ENCODE peak calls at places on chromosomes 4 and X, in eight cellular contexts. Z is lower lobe of right lung; K is heart right ventricle; U is CD4-positive, alpha-beta memory T cell; X is right cardiac atrium; J is cardiac muscle cell; D is uterus; F is ascending aorta. H is an unnamed sample.

GRCh38 chr4:122914938-122915337 is 7.5 kb downstream of the NUDT6 start:
- DNase-seq in U (no peak), Z (no peak), D (no peak), F (no peak), J (peak; percentile 47), K (no peak), X (no peak), H (no peak)

GRCh38 chr4:123876640-123877039 is 480.0 kb downstream of the SPRY1 start:
- DNase-seq in J (no peak), K (no peak), X (no peak), F (no peak), U (no peak), Z (no peak), D (no peak), H (no peak)

GRCh38 chrX:20796450-20796849 is 529.7 kb upstream of the RPS6KA3 start:
- DNase-seq in U (no peak), Z (no peak), D (no peak), K (no peak), F (no peak), X (no peak), J (no peak), H (no peak)

GRCh38 chrX:71618303-71618721 is at the start of gene CXCR3:
- DNase-seq in Z (peak; percentile 54), F (no peak), U (peak; percentile 56), X (peak; percentile 63), K (peak; percentile 23), D (no peak), J (peak; percentile 39), H (no peak)

GRCh38 chrX:119698835-119699234 is 5.9 kb upstream of the SEPTIN6 start:
- DNase-seq in D (no peak), J (peak; percentile 79), X (no peak), K (no peak), U (no peak), Z (no peak), F (no peak), H (no peak)

GRCh38 chrX:138917781-138918180 is 206.3 kb upstream of the FGF13 start:
- DNase-seq in K (no peak), X (no peak), U (no peak), J (peak; percentile 16), F (no peak), Z (no peak), D (no peak), H (no peak)

GRCh38 chr4:41160856-41161255 is 53.5 kb downstream of the APBB2 start:
- DNase-seq in J (no peak), F (no peak), D (no peak), K (no peak), X (no peak), Z (no peak), U (no peak), H (no peak)

GRCh38 chr4:140065393-140065792 is 88.6 kb downstream of the MAML3 start:
- DNase-seq in J (no peak), U (no peak), Z (no peak), K (no peak), F (no peak), X (no peak), D (peak; percentile 34), H (no peak)

GRCh38 chrX:105221374-105221773 is 880 bp upstream of the TEX13A start:
- DNase-seq in D (no peak), K (no peak), Z (no peak), J (no peak), X (no peak), U (no peak), F (no peak), H (no peak)

GRCh38 chr4:3462790-3463415 is at the start of gene DOK7:
- DNase-seq in X (peak; percentile 85), U (no peak), F (no peak), K (peak; percentile 59), D (no peak), Z (no peak), J (no peak), H (no peak)

GRCh38 chrX:12899506-12899905 is 6.9 kb upstream of the TLR8 start:
- DNase-seq in U (no peak), D (no peak), J (no peak), X (no peak), Z (no peak), K (no peak), F (no peak), H (no peak)

GRCh38 chr4:169968999-169969398 is 57.2 kb downstream of the MFAP3L start:
- DNase-seq in Z (no peak), F (no peak), K (no peak), X (no peak), J (no peak), D (no peak), U (no peak), H (peak; percentile 9)

GRCh38 chrX:131199086-131199485 is 90.0 kb downstream of the IGSF1 start:
- DNase-seq in U (no peak), F (no peak), J (no peak), K (no peak), D (no peak), X (no peak), Z (no peak), H (no peak)

GRCh38 chr4:126182801-126183200 is 868.0 kb downstream of the FAT4 start:
- DNase-seq in D (no peak), J (no peak), U (no peak), K (no peak), X (no peak), Z (no peak), F (no peak), H (no peak)

GRCh38 chr4:188841523-188841922 is 702.3 kb downstream of the TRIML1 start:
- DNase-seq in Z (no peak), F (no peak), J (no peak), D (no peak), K (no peak), U (no peak), X (no peak), H (no peak)

DNA sequence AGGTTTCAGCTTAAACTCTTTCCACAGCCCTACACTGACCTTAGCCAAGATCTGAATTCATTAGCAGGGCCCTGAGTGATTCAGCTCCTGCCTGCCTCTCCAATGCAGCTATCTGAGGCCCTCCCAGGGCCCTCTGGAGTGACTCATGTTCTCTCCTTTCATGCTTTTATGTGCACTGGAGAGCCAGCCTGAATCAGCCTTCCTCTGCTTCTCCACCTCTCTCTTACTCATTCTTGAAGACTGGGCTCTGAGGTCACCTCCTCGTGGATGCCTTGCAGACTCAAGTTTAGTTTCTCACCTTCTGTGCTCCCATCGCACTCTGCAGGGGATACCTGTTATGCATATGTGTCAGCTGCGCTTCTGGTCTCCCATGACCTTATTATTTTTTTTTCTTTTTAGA is 3.1 kb upstream of the OCIAD2 start:
- DNase-seq in D (peak; percentile 78), F (peak; percentile 41), Z (no peak), K (no peak), X (no peak), U (no peak), J (peak; percentile 94), H (peak; percentile 20)
- H3K4me1 ChIP-seq in D (no peaks in the 10 kb centered on the region), F (no peaks in the 10 kb centered on the region), Z (peaks cover 19% of the 10 kb centered on the region), K (peaks cover 5% of the 10 kb centered on the region), X (no peaks in the 10 kb centered on the region), U (peaks cover 21% of the 10 kb centered on the region), J (no peaks in the 10 kb centered on the region), H (no peaks in the 10 kb centered on the region)

GRCh38 chr4:6961496-6962210 is 52.0 kb downstream of the TBC1D14 start:
- DNase-seq in J (no peak), K (no peak), D (no peak), Z (no peak), U (no peak), F (no peak), X (no peak), H (no peak)
- H3K4me1 ChIP-seq in J (no peaks in the 10 kb centered on the region), K (no peaks in the 10 kb centered on the region), D (no peaks in the 10 kb centered on the region), Z (peaks cover 26% of the 10 kb centered on the region), U (peaks cover 48% of the 10 kb centered on the region), F (no peaks in the 10 kb centered on the region), X (no peaks in the 10 kb centered on the region), H (no peaks in the 10 kb centered on the region)

GRCh38 chr4:87966095-87966496 is 9.4 kb upstream of the SPP1 start:
- DNase-seq in D (no peak), K (no peak), F (no peak), Z (no peak), U (no peak), J (no peak), X (no peak), H (no peak)
- H3K4me1 ChIP-seq in D (no peaks in the 10 kb centered on the region), K (no peaks in the 10 kb centered on the region), F (no peaks in the 10 kb centered on the region), Z (no peaks in the 10 kb centered on the region), U (no peaks in the 10 kb centered on the region), J (no peaks in the 10 kb centered on the region), X (no peaks in the 10 kb centered on the region), H (no peaks in the 10 kb centered on the region)

DNA sequence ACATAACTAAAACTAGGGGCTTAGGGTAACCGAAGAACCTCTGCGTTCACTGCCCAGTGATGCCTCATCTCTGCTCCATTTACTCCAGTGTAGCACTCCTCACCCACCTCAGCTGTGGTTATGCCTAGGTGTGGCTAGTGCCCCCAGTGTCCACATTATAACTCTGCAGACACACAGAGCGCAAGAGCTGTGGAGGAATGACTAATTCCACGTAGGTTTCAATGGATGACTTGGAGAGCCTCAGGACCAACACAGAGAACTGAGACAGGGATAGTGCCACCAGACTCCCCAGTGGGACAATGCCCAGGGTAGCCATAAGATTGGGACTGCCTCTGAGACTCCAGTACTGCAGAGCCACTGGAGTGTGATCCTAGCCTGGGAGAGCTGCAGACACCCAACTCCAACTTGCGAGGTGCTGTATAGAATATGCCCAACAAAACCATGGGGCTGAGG is 542.4 kb upstream of the DIPK2B start:
- DNase-seq in Z (no peak), X (no peak), J (no peak), U (no peak), F (no peak), D (no peak), K (no peak), H (no peak)
- H3K4me1 ChIP-seq in Z (peaks cover 3% of the 10 kb centered on the region), X (no peaks in the 10 kb centered on the region), J (no peaks in the 10 kb centered on the region), U (peaks cover 6% of the 10 kb centered on the region), F (no peaks in the 10 kb centered on the region), D (no peaks in the 10 kb centered on the region), K (peaks cover 2% of the 10 kb centered on the region), H (no peaks in the 10 kb centered on the region)

DNA sequence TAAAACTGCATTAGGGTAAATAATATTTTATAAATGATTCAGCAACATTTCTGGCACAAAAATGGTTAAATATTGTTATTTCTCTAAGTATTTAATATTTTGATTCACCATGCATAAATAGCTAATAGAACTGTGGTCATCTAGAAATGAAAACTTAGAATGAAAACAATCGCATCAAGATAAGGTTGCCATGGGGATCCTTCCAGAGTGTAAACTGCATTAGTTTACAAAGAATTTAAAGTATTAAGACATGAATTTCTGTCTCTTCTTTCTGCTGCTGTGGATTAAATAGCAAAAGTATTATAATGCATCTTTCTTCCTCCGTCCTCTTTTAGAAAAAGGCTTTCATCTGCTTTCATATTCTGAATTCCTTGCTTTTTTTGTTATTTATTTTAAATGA is 1064.6 kb upstream of the SLIT2 start:
- DNase-seq in F (no peak), K (no peak), X (no peak), D (no peak), J (peak; percentile 43), U (no peak), Z (no peak), H (no peak)
- H3K4me1 ChIP-seq in F (no peaks in the 10 kb centered on the region), K (no peaks in the 10 kb centered on the region), X (no peaks in the 10 kb centered on the region), D (no peaks in the 10 kb centered on the region), J (peaks cover 11% of the 10 kb centered on the region), U (no peaks in the 10 kb centered on the region), Z (no peaks in the 10 kb centered on the region), H (peaks cover 7% of the 10 kb centered on the region)

GRCh38 chr4:86940176-86940575 is 5.4 kb downstream of the AFF1 start:
- DNase-seq in J (no peak), U (no peak), Z (no peak), X (no peak), D (no peak), F (no peak), K (no peak), H (no peak)
- H3K4me1 ChIP-seq in J (peaks cover 12% of the 10 kb centered on the region), U (peaks cover 68% of the 10 kb centered on the region), Z (peaks cover 60% of the 10 kb centered on the region), X (peaks cover 15% of the 10 kb centered on the region), D (peaks cover 20% of the 10 kb centered on the region), F (peaks cover 5% of the 10 kb centered on the region), K (peaks cover 33% of the 10 kb centered on the region), H (peaks cover 61% of the 10 kb centered on the region)